ENCODE peak calls at places on chromosomes 16 and 17, in ten cellular contexts. R is foreskin fibroblast, K is left ventricle myocardium inferior, A is fibroblast of pulmonary artery, H is cardiac fibroblast, T is tibial nerve, W is astrocyte of the spinal cord, F is neural progenitor cell, E is AG09309, C is mammary epithelial cell. P is an unnamed sample.

GRCh38 chr17:79136596-79136995 is 62.0 kb downstream of the ENGASE start:
- DNase-seq in H (no peak), A (no peak), K (no peak), E (no peak), R (no peak), W (no peak), C (no peak), F (no peak), T (no peak), P (no peak)

GRCh38 chr17:44112284-44113280 is 10.9 kb downstream of the HDAC5 start:
- DNase-seq in K (peak; percentile 83), E (no peak), C (no peak), W (no peak), H (no peak), A (no peak), F (no peak), R (no peak), T (no peak), P (peak; percentile 45)

GRCh38 chr16:3087836-3088235 is 11.3 kb downstream of the ZSCAN10 start:
- DNase-seq in E (no peak), T (no peak), K (no peak), R (no peak), H (no peak), A (no peak), W (no peak), F (no peak), C (no peak), P (no peak)

GRCh38 chr17:76132574-76133338 is 8.3 kb downstream of the FOXJ1 start:
- DNase-seq in E (no peak), C (peak; percentile 48), A (no peak), K (no peak), R (no peak), W (no peak), T (no peak), H (no peak), F (peak; percentile 55), P (peak; percentile 40)

GRCh38 chr16:3065069-3065741 is at the start of gene IL32:
- DNase-seq in K (peak; percentile 61), C (peak; percentile 84), H (peak; percentile 95), F (no peak), W (peak; percentile 61), T (no peak), E (no peak), R (peak; percentile 55), A (peak; percentile 91), P (peak; percentile 78)

GRCh38 chr16:59601452-59601851 is 867.3 kb upstream of the GOT2 start:
- DNase-seq in F (no peak), K (no peak), C (no peak), W (no peak), E (no peak), R (no peak), T (no peak), H (no peak), A (peak; percentile 12), P (no peak)

GRCh38 chr17:28725166-28725659 is 820 bp downstream of the TLCD1 start:
- DNase-seq in R (peak; percentile 66), T (no peak), A (peak; percentile 48), K (no peak), F (no peak), H (peak; percentile 70), C (no peak), W (peak; percentile 57), E (no peak), P (peak; percentile 61)

GRCh38 chr17:73533127-73533526 is 111.1 kb downstream of the SDK2 start:
- DNase-seq in E (no peak), A (no peak), H (no peak), R (no peak), K (peak; percentile 89), W (no peak), F (no peak), T (no peak), C (no peak), P (no peak)

GRCh38 chr17:64546716-64547115 is 39.9 kb downstream of the CEP95 start:
- DNase-seq in A (no peak), F (no peak), E (no peak), H (no peak), T (no peak), R (no peak), W (no peak), C (no peak), K (no peak), P (no peak)

GRCh38 chr16:17346774-17347569 is 123.8 kb downstream of the XYLT1 start:
- DNase-seq in F (no peak), T (no peak), R (no peak), A (no peak), E (no peak), C (no peak), K (no peak), H (no peak), W (no peak), P (no peak)

GRCh38 chr17:1032391-1032790 is 35.5 kb downstream of the TIMM22 start:
- DNase-seq in A (no peak), T (no peak), W (no peak), C (no peak), F (no peak), K (no peak), R (no peak), E (no peak), H (no peak), P (no peak)
- H3K4me3 ChIP-seq in A (no peak overlapping the region), T (no peak overlapping the region), W (no peak overlapping the region), C (no peak overlapping the region), F (peak overlapping the region; percentile 48), K (peak overlapping the region; percentile 68), R (no peak overlapping the region), E (no peak overlapping the region), H (no peak overlapping the region), P (no peak overlapping the region)

GRCh38 chr17:16961792-16962191 is 10.1 kb downstream of the TNFRSF13B start:
- DNase-seq in T (no peak), W (no peak), F (no peak), R (no peak), K (no peak), E (no peak), A (no peak), H (no peak), C (no peak), P (no peak)

GRCh38 chr17:16968786-16969185 is 3.1 kb downstream of the TNFRSF13B start:
- DNase-seq in F (no peak), H (no peak), W (no peak), T (no peak), E (no peak), K (no peak), R (no peak), A (no peak), C (no peak), P (no peak)

DNA sequence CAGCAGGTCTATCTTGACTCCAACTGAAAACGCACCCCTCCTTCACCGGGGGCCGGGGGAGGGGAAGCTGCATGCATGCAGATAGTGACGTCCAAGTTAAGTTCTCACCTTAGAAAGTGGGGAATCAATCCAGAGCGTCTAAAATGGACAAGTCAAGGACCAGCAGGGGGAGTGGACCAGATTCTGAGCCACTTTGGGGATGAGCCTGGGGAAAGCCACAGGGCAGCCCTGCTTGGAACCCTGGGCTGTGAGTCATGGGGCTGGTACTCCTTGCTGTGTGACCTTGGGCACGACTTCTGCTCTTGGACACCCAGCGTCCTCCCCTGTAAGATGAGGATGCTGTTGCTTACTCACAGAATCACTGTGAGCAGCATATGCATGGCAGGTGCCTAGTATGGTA is 9.1 kb downstream of the TNFRSF13B start:
- DNase-seq in H (no peak), R (peak; percentile 6), T (no peak), E (no peak), K (no peak), W (no peak), F (no peak), A (no peak), C (no peak), P (no peak)
- TF ChIP-seq CTCF in H (no peak), R (peak; percentile 12), T (no peak), E (no peak), K (no peak), W (no peak), F (no peak), A (no peak), C (no peak), P (no peak)

GRCh38 chr16:86198201-86199118 is 299.5 kb downstream of the IRF8 start:
- DNase-seq in A (no peak), C (no peak), T (no peak), W (no peak), R (no peak), E (no peak), H (no peak), F (peak; percentile 48), K (no peak), P (no peak)
- H3K4me3 ChIP-seq in A (no peak overlapping the region), C (no peak overlapping the region), T (no peak overlapping the region), W (no peak overlapping the region), R (no peak overlapping the region), E (no peak overlapping the region), H (no peak overlapping the region), F (no peak overlapping the region), K (no peak overlapping the region), P (no peak overlapping the region)

GRCh38 chr16:84988328-84989080 is 22.8 kb downstream of the ZDHHC7 start:
- DNase-seq in F (no peak), T (no peak), R (no peak), E (no peak), A (no peak), K (peak; percentile 5), W (no peak), H (no peak), C (no peak), P (no peak)
- TF ChIP-seq CTCF in F (no peak), T (no peak), R (no peak), E (no peak), A (no peak), K (no peak), W (no peak), H (no peak), C (no peak), P (no peak)

GRCh38 chr17:50425682-50426471 is at the start of gene ACSF2:
- DNase-seq in E (no peak), W (peak; percentile 49), F (peak; percentile 66), R (peak; percentile 52), A (peak; percentile 40), T (peak; percentile 42), H (peak; percentile 47), K (peak; percentile 76), C (peak; percentile 57), P (peak; percentile 66)

GRCh38 chr17:50423553-50424159 is 2.4 kb upstream of the ACSF2 start:
- DNase-seq in R (peak; percentile 61), H (peak; percentile 89), W (peak; percentile 83), T (no peak), C (peak; percentile 89), F (no peak), K (no peak), E (peak; percentile 61), A (peak; percentile 80), P (peak; percentile 89)

GRCh38 chr17:50425001-50425681 is 877 bp upstream of the ACSF2 start:
- DNase-seq in H (no peak), E (no peak), T (no peak), C (no peak), F (no peak), R (no peak), K (no peak), W (no peak), A (no peak), P (no peak)

GRCh38 chr17:50422738-50423137 is 3.3 kb upstream of the ACSF2 start:
- DNase-seq in C (no peak), F (no peak), K (no peak), T (no peak), A (no peak), E (no peak), W (no peak), R (no peak), H (no peak), P (no peak)

GRCh38 chr17:50424246-50425000 is 1.6 kb upstream of the ACSF2 start:
- DNase-seq in T (no peak), E (no peak), H (no peak), K (no peak), F (no peak), A (no peak), W (no peak), R (no peak), C (peak; percentile 9), P (no peak)
- H3K4me3 ChIP-seq in T (no peak overlapping the region), E (no peak overlapping the region), H (no peak overlapping the region), K (no peak overlapping the region), F (no peak overlapping the region), A (no peak overlapping the region), W (no peak overlapping the region), R (no peak overlapping the region), C (no peak overlapping the region), P (no peak overlapping the region)

P was measured in epithelial cell of esophagus.